ENCODE peak calls at places on chromosomes 11 and 22, in seven cellular contexts. S is brain microvascular endothelial cell; G is amygdala; L is iris pigment epithelial cell; R is activated CD8-positive, alpha-beta memory T cell treated with anti-CD3 and anti-CD28 coated beads, Interleukin-2, amount 10 ng/mL, durations not matched to agents 7 days and 5 days; O is osteocyte; E is hepatocyte. B is an unnamed sample.
A peak's percentile ranks its signal among the peaks of the same experiment; 100 is the strongest.

GRCh38 chr11:109644158-109644557 is 222.2 kb downstream of the C11orf87 start:
- DNase-seq in S (no peak), G (peak; percentile 63), L (no peak), R (no peak), O (no peak), E (peak; percentile 20), B (no peak)

GRCh38 chr11:126594921-126595367 is 239.5 kb downstream of the ST3GAL4 start:
- DNase-seq in S (no peak), G (no peak), L (no peak), R (no peak), O (no peak), E (no peak), B (no peak)

GRCh38 chr11:59187587-59187986 is 15.7 kb downstream of the DTX4 start:
- DNase-seq in S (no peak), G (no peak), L (no peak), R (no peak), O (no peak), E (peak; percentile 49), B (peak; percentile 95)

GRCh38 chr11:118606157-118606843 is 1.1 kb upstream of the PHLDB1 start:
- DNase-seq in S (no peak), G (no peak), L (no peak), R (no peak), O (no peak), E (no peak), B (no peak)

GRCh38 chr22:19923914-19924513 is 17.6 kb upstream of the COMT start:
- DNase-seq in S (no peak), G (no peak), L (no peak), R (no peak), O (no peak), E (no peak), B (no peak)

GRCh38 chr11:107655607-107656006 is 56.2 kb downstream of the SLN start:
- DNase-seq in S (no peak), G (no peak), L (no peak), R (no peak), O (no peak), E (no peak), B (no peak)

GRCh38 chr11:19696904-19697303 is 15.7 kb upstream of the NAV2 start:
- DNase-seq in S (no peak), G (no peak), L (no peak), R (no peak), O (no peak), E (no peak), B (no peak)

GRCh38 chr11:130448416-130449068 is at the start of gene ADAMTS15:
- DNase-seq in S (peak; percentile 61), G (no peak), L (peak; percentile 72), R (peak; percentile 62), O (peak; percentile 96), E (peak; percentile 88), B (peak; percentile 95)

GRCh38 chr11:123838659-123839058 is 32.5 kb upstream of the OR6M1 start:
- DNase-seq in S (no peak), G (no peak), L (no peak), R (no peak), O (no peak), E (no peak), B (no peak)

GRCh38 chr22:47115921-47116320 is 353.5 kb downstream of the TBC1D22A start:
- DNase-seq in S (no peak), G (no peak), L (no peak), R (no peak), O (no peak), E (no peak), B (no peak)

GRCh38 chr11:70415176-70415575 is 16.8 kb downstream of the CTTN start:
- DNase-seq in S (peak; percentile 90), G (no peak), L (peak; percentile 75), R (no peak), O (no peak), E (no peak), B (no peak)

GRCh38 chr11:124069429-124070401 is 28.6 kb upstream of the OR10G7 start:
- DNase-seq in S (peak; percentile 34), G (no peak), L (peak; percentile 76), R (peak; percentile 75), O (no peak), E (peak; percentile 80), B (no peak)

GRCh38 chr22:27438271-27438980 is 363.1 kb downstream of the MN1 start:
- DNase-seq in S (no peak), G (peak; percentile 8), L (peak; percentile 38), R (no peak), O (no peak), E (peak; percentile 57), B (no peak)

GRCh38 chr11:8258289-8258688 is 5.4 kb downstream of the LMO1 start:
- DNase-seq in S (no peak), G (no peak), L (no peak), R (no peak), O (no peak), E (no peak), B (no peak)

GRCh38 chr11:63933459-63933858 is 5.3 kb upstream of the NAA40 start:
- DNase-seq in S (no peak), G (peak; percentile 27), L (no peak), R (no peak), O (no peak), E (no peak), B (no peak)

GRCh38 chr22:22955866-22956535 is 68.4 kb downstream of the IGLL5 start:
- DNase-seq in S (peak; percentile 48), G (peak; percentile 45), L (peak; percentile 70), R (peak; percentile 79), O (no peak), E (peak; percentile 87), B (peak; percentile 93)

B was measured in esophagus muscularis mucosa.